ENCODE peak calls at places on chromosomes 13 and 19, in ten cellular contexts. One of them, this sample, is unnamed.

GRCh38 chr13:28753208-28753892 is 34.6 kb upstream of the SLC46A3 start:
- DNase-seq in IMR-90: peak
- DNase-seq in A549: peak
- DNase-seq in neural progenitor cell: no peak
- DNase-seq in GM12878: no peak
- DNase-seq in keratinocyte: peak
- DNase-seq in MM.1S: no peak
- DNase-seq in GM23248: peak
- DNase-seq in HCT116: peak
- DNase-seq in astrocyte: peak
- DNase-seq in this sample: no peak

GRCh38 chr13:99057310-99057975 is 79.6 kb upstream of the DOCK9 start:
- DNase-seq in IMR-90: peak
- DNase-seq in A549: peak
- DNase-seq in neural progenitor cell: no peak
- DNase-seq in GM12878: no peak
- DNase-seq in keratinocyte: no peak
- DNase-seq in MM.1S: no peak
- DNase-seq in GM23248: peak
- DNase-seq in HCT116: no peak
- DNase-seq in astrocyte: no peak
- DNase-seq in this sample: no peak

GRCh38 chr19:50952890-50953289 is at the start of gene KLK5:
- DNase-seq in IMR-90: no peak
- DNase-seq in A549: no peak
- DNase-seq in neural progenitor cell: no peak
- DNase-seq in GM12878: no peak
- DNase-seq in keratinocyte: no peak
- DNase-seq in MM.1S: no peak
- DNase-seq in GM23248: peak
- DNase-seq in HCT116: no peak
- DNase-seq in astrocyte: no peak
- DNase-seq in this sample: no peak

GRCh38 chr13:78611040-78611439 is 7.7 kb upstream of the POU4F1 start:
- DNase-seq in IMR-90: no peak
- DNase-seq in A549: no peak
- DNase-seq in neural progenitor cell: no peak
- DNase-seq in GM12878: no peak
- DNase-seq in keratinocyte: no peak
- DNase-seq in MM.1S: no peak
- DNase-seq in GM23248: no peak
- DNase-seq in HCT116: no peak
- DNase-seq in astrocyte: no peak
- DNase-seq in this sample: no peak

GRCh38 chr19:35476149-35476548 is 14.1 kb downstream of the KRTDAP start:
- DNase-seq in IMR-90: no peak
- DNase-seq in A549: no peak
- DNase-seq in neural progenitor cell: peak
- DNase-seq in GM12878: no peak
- DNase-seq in keratinocyte: no peak
- DNase-seq in MM.1S: no peak
- DNase-seq in GM23248: no peak
- DNase-seq in HCT116: peak
- DNase-seq in astrocyte: no peak
- DNase-seq in this sample: peak

GRCh38 chr19:12766051-12766521 is 9.3 kb downstream of the HOOK2 start:
- DNase-seq in IMR-90: peak
- DNase-seq in A549: peak
- DNase-seq in neural progenitor cell: peak
- DNase-seq in GM12878: no peak
- DNase-seq in keratinocyte: no peak
- DNase-seq in MM.1S: peak
- DNase-seq in GM23248: peak
- DNase-seq in HCT116: no peak
- DNase-seq in astrocyte: peak
- DNase-seq in this sample: no peak

GRCh38 chr19:6222884-6223283 is 56.9 kb downstream of the MLLT1 start:
- DNase-seq in IMR-90: no peak
- DNase-seq in A549: no peak
- DNase-seq in neural progenitor cell: no peak
- DNase-seq in GM12878: no peak
- DNase-seq in keratinocyte: no peak
- DNase-seq in MM.1S: no peak
- DNase-seq in GM23248: peak
- DNase-seq in HCT116: no peak
- DNase-seq in astrocyte: no peak
- DNase-seq in this sample: no peak

GRCh38 chr13:108915634-108916497 is 286.5 kb downstream of the MYO16 start:
- DNase-seq in IMR-90: peak
- DNase-seq in A549: peak
- DNase-seq in neural progenitor cell: no peak
- DNase-seq in GM12878: peak
- DNase-seq in keratinocyte: peak
- DNase-seq in MM.1S: peak
- DNase-seq in GM23248: peak
- DNase-seq in HCT116: peak
- DNase-seq in astrocyte: peak
- DNase-seq in this sample: no peak

GRCh38 chr13:111037838-111038397 is 77.2 kb upstream of the ARHGEF7 start:
- DNase-seq in IMR-90: no peak
- DNase-seq in A549: no peak
- DNase-seq in neural progenitor cell: no peak
- DNase-seq in GM12878: no peak
- DNase-seq in keratinocyte: no peak
- DNase-seq in MM.1S: no peak
- DNase-seq in GM23248: no peak
- DNase-seq in HCT116: no peak
- DNase-seq in astrocyte: no peak
- DNase-seq in this sample: no peak

GRCh38 chr13:99809931-99810330 is 161.6 kb downstream of the ZIC5 start:
- DNase-seq in IMR-90: no peak
- DNase-seq in A549: no peak
- DNase-seq in neural progenitor cell: no peak
- DNase-seq in GM12878: no peak
- DNase-seq in keratinocyte: no peak
- DNase-seq in MM.1S: no peak
- DNase-seq in GM23248: no peak
- DNase-seq in HCT116: no peak
- DNase-seq in astrocyte: no peak
- DNase-seq in this sample: no peak

DNA sequence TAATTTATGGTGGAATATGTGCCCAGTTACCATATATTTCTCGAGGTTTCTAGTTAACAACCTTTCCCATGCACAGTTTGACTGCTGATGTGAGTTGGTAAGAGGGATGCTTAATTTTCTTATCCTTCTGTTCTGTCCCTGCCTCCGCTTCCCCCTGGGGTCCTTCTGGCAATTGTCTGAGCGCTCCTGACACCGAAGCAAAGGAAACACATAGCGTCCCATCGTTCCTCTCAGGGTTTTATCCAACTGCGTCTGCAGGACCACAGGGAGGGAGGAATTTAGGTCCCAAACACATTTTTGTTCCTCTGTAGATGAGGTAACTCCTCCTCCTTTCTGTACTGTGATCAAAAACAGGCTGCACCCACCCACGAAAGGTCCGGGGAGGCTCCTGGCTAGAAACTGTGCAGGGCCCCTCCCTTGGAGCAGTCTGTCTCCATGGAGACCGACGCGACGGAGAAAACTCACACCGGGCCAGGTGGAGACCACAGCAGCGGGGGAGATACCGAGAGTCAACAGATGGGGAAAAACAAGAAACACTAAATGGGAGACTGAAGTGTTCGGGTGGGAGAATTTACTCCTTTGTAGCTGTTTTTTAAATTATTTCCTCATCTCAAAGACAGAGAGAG is 191.9 kb upstream of the NBEA start:
- DNase-seq in IMR-90: no peak
- DNase-seq in A549: no peak
- DNase-seq in neural progenitor cell: peak
- DNase-seq in GM12878: no peak
- DNase-seq in keratinocyte: no peak
- DNase-seq in MM.1S: no peak
- DNase-seq in GM23248: peak
- DNase-seq in HCT116: no peak
- DNase-seq in astrocyte: peak
- DNase-seq in this sample: no peak
- H3K27ac ChIP-seq in IMR-90: no peak
- H3K27ac ChIP-seq in A549: no peak
- H3K27ac ChIP-seq in neural progenitor cell: no peak
- H3K27ac ChIP-seq in GM12878: no peak
- H3K27ac ChIP-seq in keratinocyte: no peak
- H3K27ac ChIP-seq in MM.1S: no peak
- H3K27ac ChIP-seq in GM23248: no peak
- H3K27ac ChIP-seq in HCT116: no peak
- H3K27ac ChIP-seq in astrocyte: no peak
- H3K27ac ChIP-seq in this sample: no peak

GRCh38 chr13:46202188-46202795 is 9.4 kb upstream of the LRRC63 start:
- DNase-seq in IMR-90: no peak
- DNase-seq in A549: no peak
- DNase-seq in neural progenitor cell: no peak
- DNase-seq in GM12878: no peak
- DNase-seq in keratinocyte: no peak
- DNase-seq in MM.1S: peak
- DNase-seq in GM23248: no peak
- DNase-seq in HCT116: no peak
- DNase-seq in astrocyte: no peak
- DNase-seq in this sample: peak
- H3K4me2 ChIP-seq in IMR-90: no peak
- H3K4me2 ChIP-seq in A549: no peak
- H3K4me2 ChIP-seq in neural progenitor cell: no peak
- H3K4me2 ChIP-seq in GM12878: no peak
- H3K4me2 ChIP-seq in keratinocyte: no peak
- H3K4me2 ChIP-seq in MM.1S: peak
- H3K4me2 ChIP-seq in GM23248: no peak
- H3K4me2 ChIP-seq in HCT116: no peak
- H3K4me2 ChIP-seq in astrocyte: no peak
- H3K4me2 ChIP-seq in this sample: no peak

GRCh38 chr19:15284091-15284490 is 48.2 kb downstream of the BRD4 start:
- DNase-seq in IMR-90: no peak
- DNase-seq in A549: no peak
- DNase-seq in neural progenitor cell: no peak
- DNase-seq in GM12878: no peak
- DNase-seq in keratinocyte: no peak
- DNase-seq in MM.1S: no peak
- DNase-seq in GM23248: no peak
- DNase-seq in HCT116: no peak
- DNase-seq in astrocyte: no peak
- DNase-seq in this sample: no peak

GRCh38 chr19:15284896-15285295 is 47.4 kb downstream of the BRD4 start:
- DNase-seq in IMR-90: no peak
- DNase-seq in A549: no peak
- DNase-seq in neural progenitor cell: no peak
- DNase-seq in GM12878: no peak
- DNase-seq in keratinocyte: no peak
- DNase-seq in MM.1S: no peak
- DNase-seq in GM23248: no peak
- DNase-seq in HCT116: no peak
- DNase-seq in astrocyte: no peak
- DNase-seq in this sample: no peak

GRCh38 chr19:15286688-15287355 is 45.5 kb downstream of the BRD4 start:
- DNase-seq in IMR-90: no peak
- DNase-seq in A549: no peak
- DNase-seq in neural progenitor cell: no peak
- DNase-seq in GM12878: no peak
- DNase-seq in keratinocyte: no peak
- DNase-seq in MM.1S: peak
- DNase-seq in GM23248: no peak
- DNase-seq in HCT116: no peak
- DNase-seq in astrocyte: no peak
- DNase-seq in this sample: peak

GRCh38 chr19:15287496-15287895 is 44.8 kb downstream of the BRD4 start:
- DNase-seq in IMR-90: no peak
- DNase-seq in A549: no peak
- DNase-seq in neural progenitor cell: no peak
- DNase-seq in GM12878: no peak
- DNase-seq in keratinocyte: no peak
- DNase-seq in MM.1S: peak
- DNase-seq in GM23248: no peak
- DNase-seq in HCT116: no peak
- DNase-seq in astrocyte: no peak
- DNase-seq in this sample: no peak

DNA sequence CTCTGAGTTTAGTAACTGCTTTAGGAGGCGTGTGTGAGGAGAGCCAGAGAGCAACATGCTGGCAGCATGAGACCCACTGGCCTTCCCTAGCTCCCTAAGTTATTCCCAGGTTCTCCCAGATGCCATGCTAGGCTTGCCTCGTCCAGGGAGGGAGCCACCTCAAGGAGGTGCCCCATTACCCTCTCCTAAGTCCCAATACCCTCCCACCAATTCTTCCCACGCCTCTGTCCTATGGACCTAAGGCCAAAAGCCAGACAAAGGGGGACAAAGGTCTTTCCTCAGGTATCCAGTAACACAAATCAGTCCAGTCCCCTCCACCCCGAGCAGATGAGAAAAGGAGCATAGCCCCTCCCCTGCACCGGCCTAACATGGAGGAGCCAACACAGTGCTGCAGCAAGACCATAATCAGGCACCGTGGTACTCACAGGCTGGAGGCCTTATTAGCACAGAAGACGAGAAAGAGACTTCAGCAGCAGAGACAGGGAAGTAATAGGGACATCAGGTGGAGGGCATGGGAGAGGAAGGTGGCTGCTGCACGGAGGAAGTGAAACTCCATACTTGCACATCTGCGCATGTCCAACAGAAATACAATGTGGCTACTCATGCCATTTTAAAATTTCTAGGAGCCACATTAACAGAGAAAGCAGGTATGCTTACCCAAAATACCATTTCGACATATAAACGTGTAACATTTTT is 46.3 kb downstream of the BRD4 start:
- DNase-seq in IMR-90: no peak
- DNase-seq in A549: no peak
- DNase-seq in neural progenitor cell: peak
- DNase-seq in GM12878: peak
- DNase-seq in keratinocyte: no peak
- DNase-seq in MM.1S: peak
- DNase-seq in GM23248: no peak
- DNase-seq in HCT116: no peak
- DNase-seq in astrocyte: no peak
- DNase-seq in this sample: peak
- H3K27ac ChIP-seq in IMR-90: no peak
- H3K27ac ChIP-seq in A549: peak
- H3K27ac ChIP-seq in neural progenitor cell: no peak
- H3K27ac ChIP-seq in GM12878: peak
- H3K27ac ChIP-seq in keratinocyte: no peak
- H3K27ac ChIP-seq in MM.1S: peak
- H3K27ac ChIP-seq in GM23248: no peak
- H3K27ac ChIP-seq in HCT116: no peak
- H3K27ac ChIP-seq in astrocyte: no peak
- H3K27ac ChIP-seq in this sample: peak

DNA sequence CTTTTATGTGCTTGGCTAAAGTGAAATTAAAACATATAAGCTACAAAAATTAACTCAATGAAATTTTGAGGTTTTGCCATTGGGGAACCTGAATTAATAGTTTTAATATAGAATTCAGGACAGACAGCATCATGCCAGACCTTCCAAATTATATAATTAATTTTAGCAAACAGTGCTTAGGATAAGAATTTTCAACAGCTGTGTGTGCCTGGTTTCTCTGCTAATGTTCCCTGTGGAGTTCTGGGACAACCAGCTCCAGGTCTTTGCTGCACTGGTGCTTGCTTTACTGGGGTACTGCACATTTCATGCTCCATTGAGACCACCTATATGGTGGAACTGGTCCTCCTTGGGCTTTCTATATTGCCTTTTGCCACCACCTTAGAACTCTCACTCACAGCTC is 199.5 kb downstream of the NDFIP2 start:
- DNase-seq in IMR-90: no peak
- DNase-seq in A549: no peak
- DNase-seq in neural progenitor cell: no peak
- DNase-seq in GM12878: no peak
- DNase-seq in keratinocyte: no peak
- DNase-seq in MM.1S: no peak
- DNase-seq in GM23248: no peak
- DNase-seq in HCT116: no peak
- DNase-seq in astrocyte: no peak
- DNase-seq in this sample: no peak
- H3K4me2 ChIP-seq in IMR-90: no peak
- H3K4me2 ChIP-seq in A549: no peak
- H3K4me2 ChIP-seq in neural progenitor cell: no peak
- H3K4me2 ChIP-seq in GM12878: no peak
- H3K4me2 ChIP-seq in keratinocyte: no peak
- H3K4me2 ChIP-seq in MM.1S: no peak
- H3K4me2 ChIP-seq in GM23248: no peak
- H3K4me2 ChIP-seq in HCT116: no peak
- H3K4me2 ChIP-seq in astrocyte: no peak
- H3K4me2 ChIP-seq in this sample: no peak